ENCODE peak calls at places on chromosome 16, in nine cellular contexts. One of them, this sample, is unnamed.

GRCh38 chr16:1746693-1747195 is 24.6 kb downstream of the NME3 start:
- DNase-seq in nephron progenitor cell: no peak
- DNase-seq in mucosa of descending colon: no peak
- DNase-seq in AG09319: no peak
- DNase-seq in sigmoid colon: no peak
- DNase-seq in stomach: no peak
- DNase-seq in mesothelial cell of epicardium: no peak
- DNase-seq in H9: no peak
- DNase-seq in GM23338: no peak
- DNase-seq in this sample: no peak

GRCh38 chr16:27526169-27526568 is 23.5 kb downstream of the GTF3C1 start:
- DNase-seq in H9: no peak
- DNase-seq in sigmoid colon: no peak
- DNase-seq in GM23338: no peak
- DNase-seq in stomach: peak; percentile 30
- DNase-seq in mucosa of descending colon: no peak
- DNase-seq in nephron progenitor cell: no peak
- DNase-seq in AG09319: no peak
- DNase-seq in mesothelial cell of epicardium: peak; percentile 63
- DNase-seq in this sample: no peak

GRCh38 chr16:87966685-87967185 is 15.5 kb downstream of the BANP start:
- DNase-seq in stomach: peak; percentile 68
- DNase-seq in mucosa of descending colon: peak; percentile 64
- DNase-seq in H9: no peak
- DNase-seq in GM23338: no peak
- DNase-seq in nephron progenitor cell: no peak
- DNase-seq in mesothelial cell of epicardium: no peak
- DNase-seq in AG09319: no peak
- DNase-seq in sigmoid colon: peak; percentile 73
- DNase-seq in this sample: no peak

GRCh38 chr16:82583415-82583814 is 43.4 kb upstream of the CDH13 start:
- DNase-seq in H9: no peak
- DNase-seq in mucosa of descending colon: no peak
- DNase-seq in nephron progenitor cell: no peak
- DNase-seq in sigmoid colon: no peak
- DNase-seq in mesothelial cell of epicardium: no peak
- DNase-seq in AG09319: no peak
- DNase-seq in GM23338: no peak
- DNase-seq in stomach: no peak
- DNase-seq in this sample: no peak

GRCh38 chr16:8720080-8720966 is 45.9 kb downstream of the ABAT start:
- DNase-seq in AG09319: no peak
- DNase-seq in sigmoid colon: no peak
- DNase-seq in GM23338: peak; percentile 76
- DNase-seq in mucosa of descending colon: no peak
- DNase-seq in mesothelial cell of epicardium: no peak
- DNase-seq in stomach: no peak
- DNase-seq in nephron progenitor cell: peak; percentile 64
- DNase-seq in H9: peak; percentile 47
- DNase-seq in this sample: no peak

GRCh38 chr16:4090476-4090875 is 25.8 kb downstream of the ADCY9 start:
- DNase-seq in sigmoid colon: no peak
- DNase-seq in mesothelial cell of epicardium: no peak
- DNase-seq in GM23338: no peak
- DNase-seq in H9: no peak
- DNase-seq in nephron progenitor cell: no peak
- DNase-seq in stomach: no peak
- DNase-seq in AG09319: no peak
- DNase-seq in mucosa of descending colon: no peak
- DNase-seq in this sample: no peak

GRCh38 chr16:71216714-71217113 is 13.8 kb downstream of the HYDIN start:
- DNase-seq in AG09319: no peak
- DNase-seq in sigmoid colon: no peak
- DNase-seq in stomach: no peak
- DNase-seq in mesothelial cell of epicardium: no peak
- DNase-seq in GM23338: peak; percentile 49
- DNase-seq in H9: peak; percentile 36
- DNase-seq in mucosa of descending colon: no peak
- DNase-seq in nephron progenitor cell: no peak
- DNase-seq in this sample: no peak

GRCh38 chr16:11470676-11471415 is 115.9 kb downstream of the LITAF start:
- DNase-seq in H9: no peak
- DNase-seq in AG09319: no peak
- DNase-seq in stomach: no peak
- DNase-seq in sigmoid colon: no peak
- DNase-seq in GM23338: peak; percentile 13
- DNase-seq in mucosa of descending colon: no peak
- DNase-seq in nephron progenitor cell: no peak
- DNase-seq in mesothelial cell of epicardium: no peak
- DNase-seq in this sample: no peak

GRCh38 chr16:51762081-51762995 is 611.3 kb upstream of the SALL1 start:
- DNase-seq in stomach: peak; percentile 85
- DNase-seq in H9: peak; percentile 78
- DNase-seq in AG09319: peak; percentile 44
- DNase-seq in GM23338: peak; percentile 87
- DNase-seq in mucosa of descending colon: peak; percentile 85
- DNase-seq in mesothelial cell of epicardium: peak; percentile 92
- DNase-seq in sigmoid colon: peak; percentile 79
- DNase-seq in nephron progenitor cell: peak; percentile 96
- DNase-seq in this sample: peak; percentile 88

GRCh38 chr16:29674188-29674587 is 4.8 kb upstream of the QPRT start:
- DNase-seq in AG09319: no peak
- DNase-seq in GM23338: no peak
- DNase-seq in stomach: no peak
- DNase-seq in mucosa of descending colon: peak; percentile 78
- DNase-seq in nephron progenitor cell: no peak
- DNase-seq in mesothelial cell of epicardium: no peak
- DNase-seq in sigmoid colon: peak; percentile 84
- DNase-seq in H9: no peak
- DNase-seq in this sample: no peak

GRCh38 chr16:48441863-48442279 is 56.7 kb upstream of the SIAH1 start:
- DNase-seq in AG09319: no peak
- DNase-seq in GM23338: no peak
- DNase-seq in sigmoid colon: peak; percentile 44
- DNase-seq in mucosa of descending colon: no peak
- DNase-seq in H9: no peak
- DNase-seq in mesothelial cell of epicardium: no peak
- DNase-seq in stomach: no peak
- DNase-seq in nephron progenitor cell: no peak
- DNase-seq in this sample: no peak

GRCh38 chr16:4377573-4378146 is 6.0 kb downstream of the VASN start:
- DNase-seq in stomach: peak; percentile 53
- DNase-seq in sigmoid colon: no peak
- DNase-seq in nephron progenitor cell: no peak
- DNase-seq in mucosa of descending colon: no peak
- DNase-seq in H9: no peak
- DNase-seq in mesothelial cell of epicardium: no peak
- DNase-seq in GM23338: peak; percentile 74
- DNase-seq in AG09319: no peak
- DNase-seq in this sample: no peak

GRCh38 chr16:29994613-29995329 is 646 bp downstream of the HIRIP3 start:
- DNase-seq in mesothelial cell of epicardium: no peak
- DNase-seq in stomach: peak; percentile 78
- DNase-seq in H9: no peak
- DNase-seq in nephron progenitor cell: peak; percentile 61
- DNase-seq in sigmoid colon: peak; percentile 82
- DNase-seq in AG09319: no peak
- DNase-seq in GM23338: no peak
- DNase-seq in mucosa of descending colon: peak; percentile 85
- DNase-seq in this sample: no peak

GRCh38 chr16:67198238-67198734 is 645 bp upstream of the ELMO3 start:
- DNase-seq in sigmoid colon: no peak
- DNase-seq in GM23338: peak; percentile 68
- DNase-seq in AG09319: no peak
- DNase-seq in H9: peak; percentile 79
- DNase-seq in mucosa of descending colon: peak; percentile 81
- DNase-seq in mesothelial cell of epicardium: no peak
- DNase-seq in nephron progenitor cell: no peak
- DNase-seq in stomach: peak; percentile 68
- DNase-seq in this sample: no peak

GRCh38 chr16:51062039-51062438 is 89.0 kb downstream of the SALL1 start:
- DNase-seq in AG09319: no peak
- DNase-seq in H9: no peak
- DNase-seq in sigmoid colon: no peak
- DNase-seq in nephron progenitor cell: no peak
- DNase-seq in mucosa of descending colon: no peak
- DNase-seq in GM23338: no peak
- DNase-seq in stomach: no peak
- DNase-seq in mesothelial cell of epicardium: no peak
- DNase-seq in this sample: no peak

GRCh38 chr16:79146-80054 is 1.4 kb downstream of the MPG start:
- DNase-seq in sigmoid colon: no peak
- DNase-seq in H9: no peak
- DNase-seq in mesothelial cell of epicardium: no peak
- DNase-seq in mucosa of descending colon: no peak
- DNase-seq in GM23338: no peak
- DNase-seq in nephron progenitor cell: no peak
- DNase-seq in AG09319: no peak
- DNase-seq in stomach: no peak
- DNase-seq in this sample: no peak

GRCh38 chr16:55043499-55043898 is 112.8 kb downstream of the IRX5 start:
- DNase-seq in mesothelial cell of epicardium: no peak
- DNase-seq in GM23338: no peak
- DNase-seq in sigmoid colon: peak; percentile 26
- DNase-seq in stomach: no peak
- DNase-seq in nephron progenitor cell: no peak
- DNase-seq in mucosa of descending colon: no peak
- DNase-seq in H9: no peak
- DNase-seq in AG09319: no peak
- DNase-seq in this sample: no peak
- TF ChIP-seq CTCF in mesothelial cell of epicardium: no peak
- TF ChIP-seq CTCF in GM23338: peak; percentile 19
- TF ChIP-seq CTCF in sigmoid colon: no peak
- TF ChIP-seq CTCF in stomach: no peak
- TF ChIP-seq CTCF in nephron progenitor cell: no peak
- TF ChIP-seq CTCF in mucosa of descending colon: no peak
- TF ChIP-seq CTCF in H9: peak; percentile 51
- TF ChIP-seq CTCF in AG09319: no peak
- TF ChIP-seq CTCF in this sample: no peak

GRCh38 chr16:86778108-86778745 is 199.9 kb downstream of the FOXL1 start:
- DNase-seq in mucosa of descending colon: no peak
- DNase-seq in AG09319: no peak
- DNase-seq in nephron progenitor cell: no peak
- DNase-seq in GM23338: no peak
- DNase-seq in mesothelial cell of epicardium: no peak
- DNase-seq in stomach: no peak
- DNase-seq in sigmoid colon: peak; percentile 7
- DNase-seq in H9: no peak
- DNase-seq in this sample: no peak

GRCh38 chr16:86778978-86779377 is 200.6 kb downstream of the FOXL1 start:
- DNase-seq in mesothelial cell of epicardium: no peak
- DNase-seq in AG09319: no peak
- DNase-seq in H9: no peak
- DNase-seq in stomach: no peak
- DNase-seq in sigmoid colon: peak; percentile 40
- DNase-seq in nephron progenitor cell: no peak
- DNase-seq in mucosa of descending colon: no peak
- DNase-seq in GM23338: no peak
- DNase-seq in this sample: no peak

GRCh38 chr16:86783626-86784266 is 205.4 kb downstream of the FOXL1 start:
- DNase-seq in mesothelial cell of epicardium: no peak
- DNase-seq in nephron progenitor cell: no peak
- DNase-seq in stomach: peak; percentile 24
- DNase-seq in sigmoid colon: peak; percentile 80
- DNase-seq in H9: no peak
- DNase-seq in GM23338: no peak
- DNase-seq in mucosa of descending colon: no peak
- DNase-seq in AG09319: no peak
- DNase-seq in this sample: no peak

GRCh38 chr16:86784267-86784626 is 205.9 kb downstream of the FOXL1 start:
- DNase-seq in nephron progenitor cell: no peak
- DNase-seq in GM23338: no peak
- DNase-seq in mucosa of descending colon: no peak
- DNase-seq in stomach: peak; percentile 7
- DNase-seq in mesothelial cell of epicardium: no peak
- DNase-seq in AG09319: no peak
- DNase-seq in sigmoid colon: peak; percentile 56
- DNase-seq in H9: no peak
- DNase-seq in this sample: no peak

DNA sequence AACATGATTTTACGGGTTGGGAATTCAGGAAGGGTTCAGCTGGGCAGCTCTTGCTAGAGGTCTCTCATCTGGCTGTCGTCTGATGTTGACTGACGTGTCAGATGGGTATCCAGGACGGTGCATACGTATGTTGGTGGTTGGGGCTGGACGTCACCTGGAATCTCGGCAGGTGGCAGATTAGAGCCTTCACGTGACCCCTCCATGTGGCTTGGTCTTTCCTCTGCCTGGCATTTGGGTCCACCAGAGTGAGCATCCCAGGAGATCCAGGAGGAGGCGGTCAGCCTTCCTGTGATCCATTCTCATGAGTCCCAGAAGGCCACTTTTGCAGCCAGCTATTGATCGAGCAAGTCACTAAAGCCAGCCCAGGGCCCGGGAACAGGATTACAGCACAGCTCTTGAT is 202.7 kb downstream of the FOXL1 start:
- DNase-seq in AG09319: no peak
- DNase-seq in mucosa of descending colon: no peak
- DNase-seq in H9: no peak
- DNase-seq in sigmoid colon: peak; percentile 39
- DNase-seq in GM23338: no peak
- DNase-seq in nephron progenitor cell: no peak
- DNase-seq in mesothelial cell of epicardium: no peak
- DNase-seq in stomach: no peak
- DNase-seq in this sample: no peak
- TF ChIP-seq CTCF in AG09319: no peak
- TF ChIP-seq CTCF in mucosa of descending colon: no peak
- TF ChIP-seq CTCF in H9: no peak
- TF ChIP-seq CTCF in sigmoid colon: no peak
- TF ChIP-seq CTCF in GM23338: no peak
- TF ChIP-seq CTCF in nephron progenitor cell: no peak
- TF ChIP-seq CTCF in mesothelial cell of epicardium: no peak
- TF ChIP-seq CTCF in stomach: no peak
- TF ChIP-seq CTCF in this sample: no peak

DNA sequence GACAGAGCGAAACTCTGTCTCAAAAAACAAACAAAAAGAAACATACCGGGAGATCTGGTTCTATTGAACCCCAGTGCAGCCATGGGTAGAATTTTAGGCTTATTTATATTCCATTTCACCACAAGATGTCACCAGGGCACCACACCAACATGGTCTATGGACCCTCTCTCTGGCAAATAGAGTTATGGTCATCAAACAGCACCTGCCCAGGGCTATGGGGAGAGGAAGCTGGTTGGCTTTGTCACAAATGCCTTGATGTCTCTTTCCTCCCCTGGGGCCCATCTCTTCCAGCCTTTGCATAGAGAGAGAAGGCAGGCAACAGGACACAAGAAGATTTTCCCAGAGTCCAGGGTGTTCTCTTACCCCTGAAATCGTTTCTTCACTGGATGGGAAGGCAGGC is 128.4 kb downstream of the WWOX start:
- DNase-seq in AG09319: no peak
- DNase-seq in mucosa of descending colon: no peak
- DNase-seq in GM23338: peak; percentile 64
- DNase-seq in H9: peak; percentile 42
- DNase-seq in sigmoid colon: no peak
- DNase-seq in nephron progenitor cell: peak; percentile 31
- DNase-seq in mesothelial cell of epicardium: no peak
- DNase-seq in stomach: no peak
- DNase-seq in this sample: no peak
- TF ChIP-seq CTCF in AG09319: no peak
- TF ChIP-seq CTCF in mucosa of descending colon: no peak
- TF ChIP-seq CTCF in GM23338: peak; percentile 57
- TF ChIP-seq CTCF in H9: peak; percentile 59
- TF ChIP-seq CTCF in sigmoid colon: no peak
- TF ChIP-seq CTCF in nephron progenitor cell: peak; percentile 42
- TF ChIP-seq CTCF in mesothelial cell of epicardium: no peak
- TF ChIP-seq CTCF in stomach: peak; percentile 6
- TF ChIP-seq CTCF in this sample: peak; percentile 62

GRCh38 chr16:62596101-62596500 is 559.9 kb upstream of the CDH8 start:
- DNase-seq in nephron progenitor cell: no peak
- DNase-seq in mucosa of descending colon: no peak
- DNase-seq in GM23338: no peak
- DNase-seq in AG09319: no peak
- DNase-seq in sigmoid colon: no peak
- DNase-seq in H9: no peak
- DNase-seq in mesothelial cell of epicardium: no peak
- DNase-seq in stomach: no peak
- DNase-seq in this sample: no peak
- TF ChIP-seq CTCF in nephron progenitor cell: no peak
- TF ChIP-seq CTCF in mucosa of descending colon: no peak
- TF ChIP-seq CTCF in GM23338: no peak
- TF ChIP-seq CTCF in AG09319: no peak
- TF ChIP-seq CTCF in sigmoid colon: no peak
- TF ChIP-seq CTCF in H9: no peak
- TF ChIP-seq CTCF in mesothelial cell of epicardium: no peak
- TF ChIP-seq CTCF in stomach: no peak
- TF ChIP-seq CTCF in this sample: no peak

This sample was measured in type B pancreatic cell.